ENCODE peak calls at places on chromosomes 1 and 21, in six cellular contexts. One of them, this sample, is unnamed.

GRCh38 chr1:220690140-220691038 is at the start of gene C1orf115:
- DNase-seq in astrocyte of the cerebellum: no peak
- DNase-seq in fibroblast of mammary gland: peak
- DNase-seq in small intestine: peak
- DNase-seq in A673: peak
- DNase-seq in epithelial cell of proximal tubule: no peak
- DNase-seq in this sample: no peak

GRCh38 chr1:153742411-153743142 is 14.7 kb downstream of the INTS3 start:
- DNase-seq in fibroblast of mammary gland: peak
- DNase-seq in small intestine: no peak
- DNase-seq in epithelial cell of proximal tubule: peak
- DNase-seq in A673: no peak
- DNase-seq in astrocyte of the cerebellum: no peak
- DNase-seq in this sample: no peak

GRCh38 chr1:117289316-117289715 is 77.9 kb upstream of the MAN1A2 start:
- DNase-seq in fibroblast of mammary gland: no peak
- DNase-seq in epithelial cell of proximal tubule: no peak
- DNase-seq in A673: no peak
- DNase-seq in small intestine: peak
- DNase-seq in astrocyte of the cerebellum: no peak
- DNase-seq in this sample: no peak

GRCh38 chr1:231000201-231000600 is 21.3 kb downstream of the ARV1 start:
- DNase-seq in astrocyte of the cerebellum: no peak
- DNase-seq in A673: no peak
- DNase-seq in small intestine: no peak
- DNase-seq in epithelial cell of proximal tubule: no peak
- DNase-seq in fibroblast of mammary gland: no peak
- DNase-seq in this sample: no peak

GRCh38 chr1:152367436-152367835 is 7.6 kb upstream of the FLG2 start:
- DNase-seq in A673: no peak
- DNase-seq in astrocyte of the cerebellum: no peak
- DNase-seq in small intestine: no peak
- DNase-seq in epithelial cell of proximal tubule: no peak
- DNase-seq in fibroblast of mammary gland: no peak
- DNase-seq in this sample: no peak

GRCh38 chr21:34536311-34536710 is 24.3 kb upstream of the KCNE1 start:
- DNase-seq in small intestine: no peak
- DNase-seq in astrocyte of the cerebellum: no peak
- DNase-seq in A673: no peak
- DNase-seq in epithelial cell of proximal tubule: no peak
- DNase-seq in fibroblast of mammary gland: no peak
- DNase-seq in this sample: no peak

GRCh38 chr1:161206411-161207140 is 4.4 kb downstream of the NDUFS2 start:
- DNase-seq in A673: no peak
- DNase-seq in epithelial cell of proximal tubule: no peak
- DNase-seq in fibroblast of mammary gland: peak
- DNase-seq in small intestine: no peak
- DNase-seq in astrocyte of the cerebellum: no peak
- DNase-seq in this sample: no peak

GRCh38 chr1:109579496-109579895 is 31.1 kb downstream of the GNAI3 start:
- DNase-seq in A673: no peak
- DNase-seq in epithelial cell of proximal tubule: no peak
- DNase-seq in fibroblast of mammary gland: peak
- DNase-seq in astrocyte of the cerebellum: peak
- DNase-seq in small intestine: no peak
- DNase-seq in this sample: no peak

GRCh38 chr1:173508541-173508940 is 31.4 kb downstream of the PRDX6 start:
- DNase-seq in fibroblast of mammary gland: no peak
- DNase-seq in small intestine: no peak
- DNase-seq in A673: no peak
- DNase-seq in epithelial cell of proximal tubule: no peak
- DNase-seq in astrocyte of the cerebellum: no peak
- DNase-seq in this sample: no peak

GRCh38 chr21:35179990-35180557 is 131.0 kb upstream of the RUNX1 start:
- DNase-seq in small intestine: no peak
- DNase-seq in fibroblast of mammary gland: peak
- DNase-seq in A673: no peak
- DNase-seq in astrocyte of the cerebellum: peak
- DNase-seq in epithelial cell of proximal tubule: no peak
- DNase-seq in this sample: peak

GRCh38 chr1:53869454-53870117 is 20.0 kb downstream of the YIPF1 start:
- DNase-seq in epithelial cell of proximal tubule: no peak
- DNase-seq in fibroblast of mammary gland: no peak
- DNase-seq in small intestine: no peak
- DNase-seq in astrocyte of the cerebellum: no peak
- DNase-seq in A673: no peak
- DNase-seq in this sample: no peak

GRCh38 chr1:38693031-38693430 is 166.5 kb downstream of the RRAGC start:
- DNase-seq in small intestine: no peak
- DNase-seq in astrocyte of the cerebellum: no peak
- DNase-seq in A673: no peak
- DNase-seq in epithelial cell of proximal tubule: no peak
- DNase-seq in fibroblast of mammary gland: no peak
- DNase-seq in this sample: no peak

GRCh38 chr1:47432071-47433036 is 5.5 kb upstream of the FOXD2 start:
- DNase-seq in astrocyte of the cerebellum: peak
- DNase-seq in A673: peak
- DNase-seq in fibroblast of mammary gland: peak
- DNase-seq in epithelial cell of proximal tubule: no peak
- DNase-seq in small intestine: peak
- DNase-seq in this sample: peak

GRCh38 chr21:36100971-36101641 is 31.3 kb downstream of the CBR1 start:
- DNase-seq in epithelial cell of proximal tubule: no peak
- DNase-seq in astrocyte of the cerebellum: no peak
- DNase-seq in A673: peak
- DNase-seq in fibroblast of mammary gland: no peak
- DNase-seq in small intestine: peak
- DNase-seq in this sample: no peak

GRCh38 chr1:165641276-165641987 is 10.4 kb downstream of the MGST3 start:
- DNase-seq in astrocyte of the cerebellum: no peak
- DNase-seq in small intestine: no peak
- DNase-seq in A673: no peak
- DNase-seq in epithelial cell of proximal tubule: no peak
- DNase-seq in fibroblast of mammary gland: peak
- DNase-seq in this sample: no peak

GRCh38 chr1:86068841-86069756 is 87.5 kb downstream of the COL24A1 start:
- DNase-seq in small intestine: no peak
- DNase-seq in epithelial cell of proximal tubule: no peak
- DNase-seq in astrocyte of the cerebellum: peak
- DNase-seq in fibroblast of mammary gland: peak
- DNase-seq in A673: no peak
- DNase-seq in this sample: no peak

GRCh38 chr1:23555949-23556640 is 3.2 kb downstream of the ID3 start:
- DNase-seq in small intestine: peak
- DNase-seq in astrocyte of the cerebellum: peak
- DNase-seq in fibroblast of mammary gland: peak
- DNase-seq in epithelial cell of proximal tubule: no peak
- DNase-seq in A673: no peak
- DNase-seq in this sample: peak

GRCh38 chr1:170967042-170967910 is 31.9 kb downstream of the MROH9 start:
- DNase-seq in fibroblast of mammary gland: peak
- DNase-seq in astrocyte of the cerebellum: peak
- DNase-seq in small intestine: peak
- DNase-seq in A673: peak
- DNase-seq in epithelial cell of proximal tubule: peak
- DNase-seq in this sample: peak

GRCh38 chr1:16218014-16218673 is 5.7 kb upstream of the ARHGEF19 start:
- DNase-seq in astrocyte of the cerebellum: no peak
- DNase-seq in A673: no peak
- DNase-seq in epithelial cell of proximal tubule: no peak
- DNase-seq in fibroblast of mammary gland: no peak
- DNase-seq in small intestine: peak
- DNase-seq in this sample: no peak

GRCh38 chr21:16587141-16587570 is 857.4 kb downstream of the USP25 start:
- DNase-seq in epithelial cell of proximal tubule: peak
- DNase-seq in A673: peak
- DNase-seq in fibroblast of mammary gland: peak
- DNase-seq in small intestine: no peak
- DNase-seq in astrocyte of the cerebellum: no peak
- DNase-seq in this sample: peak

GRCh38 chr1:30908446-30908885 is at the start of gene SDC3:
- DNase-seq in small intestine: peak
- DNase-seq in astrocyte of the cerebellum: no peak
- DNase-seq in epithelial cell of proximal tubule: no peak
- DNase-seq in A673: peak
- DNase-seq in fibroblast of mammary gland: no peak
- DNase-seq in this sample: no peak

GRCh38 chr21:36079010-36079649 is 9.3 kb downstream of the CBR1 start:
- DNase-seq in small intestine: peak
- DNase-seq in fibroblast of mammary gland: no peak
- DNase-seq in epithelial cell of proximal tubule: no peak
- DNase-seq in A673: no peak
- DNase-seq in astrocyte of the cerebellum: no peak
- DNase-seq in this sample: no peak

GRCh38 chr1:167095368-167095767 is 1.5 kb downstream of the STYXL2 start:
- DNase-seq in fibroblast of mammary gland: peak
- DNase-seq in small intestine: no peak
- DNase-seq in astrocyte of the cerebellum: peak
- DNase-seq in A673: peak
- DNase-seq in epithelial cell of proximal tubule: no peak
- DNase-seq in this sample: peak

GRCh38 chr1:174352883-174353608 is 94.7 kb upstream of the GPR52 start:
- DNase-seq in fibroblast of mammary gland: no peak
- DNase-seq in small intestine: no peak
- DNase-seq in A673: no peak
- DNase-seq in epithelial cell of proximal tubule: no peak
- DNase-seq in astrocyte of the cerebellum: no peak
- DNase-seq in this sample: no peak

GRCh38 chr1:100972185-100972584 is 53.4 kb downstream of the DPH5 start:
- DNase-seq in epithelial cell of proximal tubule: no peak
- DNase-seq in astrocyte of the cerebellum: no peak
- DNase-seq in fibroblast of mammary gland: no peak
- DNase-seq in small intestine: no peak
- DNase-seq in A673: no peak
- DNase-seq in this sample: no peak

GRCh38 chr1:226736908-226737818 is 1.9 kb downstream of the ITPKB start:
- DNase-seq in A673: peak
- DNase-seq in astrocyte of the cerebellum: no peak
- DNase-seq in small intestine: peak
- DNase-seq in fibroblast of mammary gland: peak
- DNase-seq in epithelial cell of proximal tubule: no peak
- DNase-seq in this sample: no peak

GRCh38 chr1:19255288-19255687 is 3.7 kb downstream of the MRTO4 start:
- DNase-seq in A673: no peak
- DNase-seq in fibroblast of mammary gland: no peak
- DNase-seq in epithelial cell of proximal tubule: no peak
- DNase-seq in astrocyte of the cerebellum: no peak
- DNase-seq in small intestine: no peak
- DNase-seq in this sample: no peak

GRCh38 chr1:19250629-19251304 is 557 bp downstream of the EMC1 start:
- DNase-seq in epithelial cell of proximal tubule: no peak
- DNase-seq in small intestine: peak
- DNase-seq in fibroblast of mammary gland: no peak
- DNase-seq in A673: no peak
- DNase-seq in astrocyte of the cerebellum: no peak
- DNase-seq in this sample: no peak

GRCh38 chr1:19257178-19257914 is 5.7 kb downstream of the MRTO4 start:
- DNase-seq in fibroblast of mammary gland: peak
- DNase-seq in small intestine: no peak
- DNase-seq in A673: no peak
- DNase-seq in astrocyte of the cerebellum: no peak
- DNase-seq in epithelial cell of proximal tubule: no peak
- DNase-seq in this sample: no peak

GRCh38 chr1:19251305-19252196 is at the start of the genes EMC1 and MRTO4:
- DNase-seq in astrocyte of the cerebellum: peak
- DNase-seq in small intestine: peak
- DNase-seq in fibroblast of mammary gland: peak
- DNase-seq in A673: peak
- DNase-seq in epithelial cell of proximal tubule: no peak
- DNase-seq in this sample: peak

DNA sequence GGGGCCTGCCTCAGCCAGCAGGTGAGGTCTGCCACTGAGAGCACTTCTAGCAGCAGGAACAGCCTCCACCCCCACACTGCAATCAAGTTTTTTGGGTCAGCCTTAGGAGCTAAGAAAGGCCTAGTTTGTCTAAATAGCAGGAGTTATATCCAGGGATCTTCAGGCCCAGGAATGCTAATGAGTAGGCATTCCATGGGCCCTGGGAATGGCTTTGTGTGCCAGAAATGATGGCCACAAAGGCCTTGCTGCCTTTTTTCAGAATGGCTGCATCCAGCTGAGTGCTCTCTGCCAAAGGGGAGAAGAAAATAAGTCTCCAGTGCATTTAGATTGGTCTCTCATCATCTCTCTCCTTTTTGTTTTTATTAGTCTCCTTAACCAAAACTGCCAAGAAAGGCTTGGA is 2.8 kb downstream of the MRTO4 start:
- DNase-seq in astrocyte of the cerebellum: no peak
- DNase-seq in small intestine: no peak
- DNase-seq in epithelial cell of proximal tubule: no peak
- DNase-seq in fibroblast of mammary gland: no peak
- DNase-seq in A673: no peak
- DNase-seq in this sample: no peak
- H3K4me3 ChIP-seq in astrocyte of the cerebellum: no peak
- H3K4me3 ChIP-seq in small intestine: no peak
- H3K4me3 ChIP-seq in epithelial cell of proximal tubule: no peak
- H3K4me3 ChIP-seq in fibroblast of mammary gland: no peak
- H3K4me3 ChIP-seq in A673: no peak
- H3K4me3 ChIP-seq in this sample: no peak

DNA sequence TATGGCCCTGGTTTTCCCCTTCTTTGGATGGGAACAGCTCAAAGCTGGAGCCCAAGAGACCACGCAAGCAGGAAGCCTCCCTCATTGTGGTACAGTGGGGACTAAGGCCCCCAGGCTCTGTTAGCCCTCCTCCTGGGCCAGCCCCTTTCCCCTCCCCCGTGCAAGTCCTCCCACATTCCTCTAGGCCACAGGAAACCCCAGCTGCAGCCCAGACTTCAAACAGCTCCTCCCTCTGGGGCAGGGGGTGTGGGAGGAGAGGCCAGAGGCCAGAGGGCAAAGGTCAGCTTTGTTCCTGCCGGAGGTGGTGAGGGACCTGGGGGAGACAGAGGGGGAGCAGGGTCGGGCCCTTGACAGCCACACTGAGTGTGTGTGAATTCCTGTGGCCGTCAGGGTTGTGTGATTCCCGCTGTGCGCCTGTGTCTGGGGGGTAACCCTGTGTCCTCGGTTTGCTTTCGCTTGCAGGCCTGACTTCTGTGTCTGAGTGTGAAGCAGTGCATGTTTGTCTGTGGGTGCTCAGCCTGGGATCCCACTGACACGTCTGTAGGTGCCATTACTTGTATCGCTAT is 3.4 kb upstream of the AHDC1 start:
- DNase-seq in small intestine: no peak
- DNase-seq in fibroblast of mammary gland: no peak
- DNase-seq in astrocyte of the cerebellum: no peak
- DNase-seq in A673: no peak
- DNase-seq in epithelial cell of proximal tubule: no peak
- DNase-seq in this sample: no peak
- H3K4me3 ChIP-seq in small intestine: no peak
- H3K4me3 ChIP-seq in fibroblast of mammary gland: no peak
- H3K4me3 ChIP-seq in astrocyte of the cerebellum: no peak
- H3K4me3 ChIP-seq in A673: no peak
- H3K4me3 ChIP-seq in epithelial cell of proximal tubule: no peak
- H3K4me3 ChIP-seq in this sample: no peak

GRCh38 chr1:57019240-57019805 is 53.5 kb upstream of the C8B start:
- DNase-seq in small intestine: peak
- DNase-seq in fibroblast of mammary gland: no peak
- DNase-seq in epithelial cell of proximal tubule: no peak
- DNase-seq in A673: no peak
- DNase-seq in astrocyte of the cerebellum: no peak
- DNase-seq in this sample: no peak
- H3K4me3 ChIP-seq in small intestine: no peak
- H3K4me3 ChIP-seq in fibroblast of mammary gland: no peak
- H3K4me3 ChIP-seq in epithelial cell of proximal tubule: no peak
- H3K4me3 ChIP-seq in A673: no peak
- H3K4me3 ChIP-seq in astrocyte of the cerebellum: no peak
- H3K4me3 ChIP-seq in this sample: no peak

GRCh38 chr1:112363636-112364035 is 32.4 kb upstream of the CTTNBP2NL start:
- DNase-seq in small intestine: no peak
- DNase-seq in astrocyte of the cerebellum: no peak
- DNase-seq in epithelial cell of proximal tubule: no peak
- DNase-seq in A673: no peak
- DNase-seq in fibroblast of mammary gland: peak
- DNase-seq in this sample: no peak
- H3K4me3 ChIP-seq in small intestine: no peak
- H3K4me3 ChIP-seq in astrocyte of the cerebellum: no peak
- H3K4me3 ChIP-seq in epithelial cell of proximal tubule: no peak
- H3K4me3 ChIP-seq in A673: no peak
- H3K4me3 ChIP-seq in fibroblast of mammary gland: no peak
- H3K4me3 ChIP-seq in this sample: no peak